ENCODE peak calls at places on chromosomes 3 and 15, in six cellular contexts. L, T, O, Y, P and N are unnamed samples.

GRCh38 chr3:149020196-149020838 is 29.0 kb downstream of the GYG1 start:
- DNase-seq in T (no peak), Y (no peak), L (no peak), P (no peak), O (no peak), N (no peak)

GRCh38 chr15:90124487-90124886 is 22.2 kb upstream of the IDH2 start:
- DNase-seq in Y (no peak), P (no peak), L (no peak), O (no peak), T (no peak), N (no peak)

GRCh38 chr3:16658004-16658932 is 53.0 kb upstream of the DAZL start:
- DNase-seq in T (no peak), P (no peak), Y (peak; percentile 24), O (no peak), L (no peak), N (peak; percentile 11)

GRCh38 chr3:16476636-16477035 is 36.9 kb downstream of the RFTN1 start:
- DNase-seq in O (no peak), L (no peak), Y (no peak), P (no peak), T (no peak), N (no peak)

GRCh38 chr3:136207741-136208140 is 11.6 kb upstream of the MSL2 start:
- DNase-seq in P (no peak), T (no peak), Y (no peak), O (no peak), L (no peak), N (no peak)

GRCh38 chr3:112349557-112349956 is 16.6 kb downstream of the CD200 start:
- DNase-seq in T (no peak), L (no peak), Y (no peak), O (no peak), P (no peak), N (no peak)

GRCh38 chr3:30752961-30753360 is 141.5 kb downstream of the GADL1 start:
- DNase-seq in T (no peak), L (no peak), O (no peak), P (peak; percentile 21), Y (no peak), N (no peak)

GRCh38 chr3:175988401-175988800 is 1129.3 kb downstream of the NAALADL2 start:
- DNase-seq in Y (no peak), P (no peak), L (no peak), T (no peak), O (no peak), N (no peak)

GRCh38 chr3:52056521-52056967 is at the start of gene DUSP7:
- DNase-seq in O (no peak), P (no peak), Y (peak; percentile 73), T (no peak), L (no peak), N (peak; percentile 88)

GRCh38 chr3:181623924-181624694 is 87.6 kb upstream of the SOX2 start:
- DNase-seq in O (no peak), P (no peak), Y (no peak), L (peak; percentile 2), T (no peak), N (peak; percentile 14)

GRCh38 chr3:31589228-31589627 is 56.5 kb downstream of the STT3B start:
- DNase-seq in L (no peak), P (no peak), O (no peak), T (no peak), Y (no peak), N (no peak)

GRCh38 chr15:56528136-56528535 is 63.2 kb upstream of the MNS1 start:
- DNase-seq in T (no peak), L (no peak), O (no peak), Y (no peak), P (no peak), N (no peak)

GRCh38 chr3:124559650-124560405 is 170.4 kb upstream of the UMPS start:
- DNase-seq in L (peak; percentile 72), Y (peak; percentile 67), T (no peak), O (no peak), P (peak; percentile 60), N (peak; percentile 78)

GRCh38 chr3:179688847-179689246 is 36.0 kb downstream of the USP13 start:
- DNase-seq in T (no peak), P (no peak), Y (no peak), L (no peak), O (no peak), N (no peak)

GRCh38 chr3:62708642-62709041 is 166.6 kb downstream of the CADPS start:
- DNase-seq in T (no peak), O (no peak), P (no peak), L (no peak), Y (no peak), N (no peak)

GRCh38 chr3:100913870-100914654 is 79.2 kb downstream of the ABI3BP start:
- DNase-seq in T (no peak), Y (no peak), O (no peak), L (no peak), P (no peak), N (no peak)

GRCh38 chr3:126923423-126923822 is 59.5 kb upstream of the PLXNA1 start:
- DNase-seq in P (no peak), O (no peak), L (no peak), Y (no peak), T (no peak), N (no peak)

DNA sequence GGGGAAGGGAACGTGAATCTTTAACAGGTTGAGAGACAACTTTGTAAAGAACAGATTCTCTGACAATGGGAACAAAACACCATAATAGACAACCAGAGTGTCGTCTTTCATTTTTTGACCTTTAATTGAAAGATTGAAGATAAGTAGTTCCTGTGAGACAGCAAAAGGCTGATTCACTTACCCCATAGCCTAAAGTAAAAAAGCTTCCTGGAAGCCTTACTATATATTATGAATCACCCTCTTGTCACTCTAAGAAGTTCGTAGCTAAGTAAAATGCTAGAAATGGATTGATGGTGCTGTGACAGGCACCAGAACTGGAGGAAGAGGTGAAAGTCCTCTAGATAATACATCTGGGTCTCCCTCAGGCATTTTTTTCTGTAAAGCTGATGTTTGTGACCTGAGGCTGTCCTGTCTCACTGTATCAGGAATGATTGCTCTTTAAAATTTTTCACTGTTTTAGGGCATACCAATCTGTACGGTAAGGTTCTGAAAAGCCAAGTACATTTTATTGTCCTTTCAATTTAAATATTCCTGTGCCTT is 824.6 kb upstream of the SEMA6D start:
- DNase-seq in L (no peak), O (no peak), P (no peak), T (no peak), Y (no peak), N (peak; percentile 1)
- TF ChIP-seq MAX in L (no peak), O (no peak), P (no peak), T (no peak), Y (no peak), N (no peak)

GRCh38 chr3:194326192-194327029 is 24.7 kb downstream of the CPN2 start:
- DNase-seq in T (no peak), L (peak; percentile 49), P (no peak), Y (no peak), O (no peak), N (no peak)
- TF ChIP-seq YY1 in T (no peak), L (no peak), P (no peak), Y (no peak), O (no peak), N (no peak)

GRCh38 chr15:65183847-65184159 is 1.3 kb downstream of the CLPX start:
- DNase-seq in T (no peak), Y (peak; percentile 10), L (no peak), O (no peak), P (no peak), N (no peak)
- TF ChIP-seq MAX in T (no peak), Y (no peak), L (no peak), O (no peak), P (no peak), N (no peak)

GRCh38 chr15:37789881-37790280 is 144.6 kb upstream of the TMCO5A start:
- DNase-seq in T (no peak), O (no peak), L (no peak), Y (no peak), P (no peak), N (no peak)

GRCh38 chr15:37789392-37789776 is 145.1 kb upstream of the TMCO5A start:
- DNase-seq in L (no peak), T (no peak), O (no peak), Y (no peak), P (no peak), N (no peak)

GRCh38 chr15:37792351-37792750 is 142.1 kb upstream of the TMCO5A start:
- DNase-seq in L (no peak), O (no peak), T (no peak), Y (no peak), P (no peak), N (no peak)

GRCh38 chr15:37793851-37794250 is 140.6 kb upstream of the TMCO5A start:
- DNase-seq in P (no peak), Y (no peak), O (no peak), T (no peak), L (no peak), N (peak; percentile 60)

DNA sequence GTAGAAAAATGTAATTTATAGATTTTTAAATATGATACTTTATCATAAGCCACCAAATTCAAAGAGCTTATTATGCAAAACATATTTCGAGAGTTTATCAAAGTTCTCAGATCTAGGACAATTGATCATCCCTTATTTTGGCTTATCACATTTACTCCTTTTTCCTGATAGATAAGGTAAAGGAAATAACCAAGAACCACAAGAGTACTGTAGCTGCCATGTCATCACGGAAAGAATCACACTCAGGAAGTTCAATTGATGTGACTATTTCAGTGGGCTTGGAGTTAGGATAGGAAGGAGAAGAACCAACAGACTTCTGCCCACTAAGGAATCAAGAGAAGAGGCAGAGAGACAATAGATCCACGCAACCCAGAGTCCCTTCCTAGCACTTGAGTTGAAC is 142.7 kb upstream of the TMCO5A start:
- DNase-seq in Y (no peak), P (no peak), O (no peak), T (no peak), L (no peak), N (no peak)
- TF ChIP-seq YY1 in Y (no peak), P (no peak), O (no peak), T (no peak), L (no peak), N (no peak)

DNA sequence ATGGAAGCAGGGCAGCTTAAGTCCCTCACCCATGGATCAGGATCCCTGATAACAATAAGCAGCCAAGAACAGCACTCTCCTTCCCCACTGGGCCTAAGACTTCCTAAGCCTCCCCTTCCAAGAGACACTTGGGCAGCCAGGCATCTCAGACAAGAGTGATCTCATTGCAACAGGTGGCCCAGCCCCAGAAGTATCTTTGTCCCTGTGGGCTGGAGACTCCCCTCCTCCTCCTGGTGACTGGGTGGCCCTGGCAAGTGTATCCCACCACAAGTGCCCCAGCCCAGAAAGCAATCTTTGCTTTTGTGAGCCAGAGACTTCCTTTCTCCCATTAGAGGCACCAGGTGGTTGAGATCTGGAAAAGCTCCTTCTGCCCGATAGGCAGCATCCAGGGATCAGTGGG is 40.7 kb upstream of the POMGNT2 start:
- DNase-seq in Y (no peak), T (no peak), L (no peak), P (no peak), O (no peak), N (no peak)
- TF ChIP-seq MAX in Y (no peak), T (no peak), L (no peak), P (no peak), O (no peak), N (no peak)